ENCODE peak calls at places on chromosome X, in four cellular contexts. T is Panc1, F is fibroblast of pulmonary artery, L is dorsolateral prefrontal cortex. G is an unnamed sample.

GRCh38 chrX:149830192-149830873 is 48.6 kb downstream of the MAGEA9 start:
- DNase-seq in T (no peak), F (peak), L (no peak), G (peak)

GRCh38 chrX:131792789-131793462 is 230.2 kb upstream of the STK26 start:
- DNase-seq in T (peak), F (no peak), L (peak), G (peak)

GRCh38 chrX:109959356-109959871 is 43.5 kb upstream of the TMEM164 start:
- DNase-seq in T (no peak), F (no peak), L (no peak), G (no peak)

GRCh38 chrX:111039606-111040005 is 56.4 kb upstream of the PAK3 start:
- DNase-seq in T (no peak), F (no peak), L (no peak), G (peak)

GRCh38 chrX:37420179-37420578 is 71.0 kb downstream of the PRRG1 start:
- DNase-seq in T (no peak), F (no peak), L (no peak), G (no peak)

GRCh38 chrX:119093991-119094741 is 21.4 kb downstream of the CT47C1 start:
- DNase-seq in T (peak), F (no peak), L (no peak), G (peak)

GRCh38 chrX:48540015-48540350 is 469 bp downstream of the TBC1D25 start:
- DNase-seq in T (no peak), F (peak), L (peak), G (peak)

GRCh38 chrX:155938132-155938531 is 57.0 kb downstream of the VAMP7 start:
- DNase-seq in T (no peak), F (no peak), L (no peak), G (no peak)

GRCh38 chrX:2689773-2690666 is 1.1 kb upstream of the CD99 start:
- DNase-seq in T (no peak), F (no peak), L (no peak), G (no peak)

GRCh38 chrX:118973389-118974087 is 880 bp upstream of the LONRF3 start:
- DNase-seq in T (no peak), F (no peak), L (no peak), G (no peak)

GRCh38 chrX:67613366-67613765 is 69.5 kb downstream of the AR start:
- DNase-seq in T (no peak), F (peak), L (no peak), G (no peak)

GRCh38 chrX:69093960-69094935 is 71.0 kb downstream of the PJA1 start:
- DNase-seq in T (peak), F (peak), L (peak), G (peak)

GRCh38 chrX:136714626-136715599 is 65.8 kb downstream of the ARHGEF6 start:
- DNase-seq in T (no peak), F (no peak), L (no peak), G (no peak)

DNA sequence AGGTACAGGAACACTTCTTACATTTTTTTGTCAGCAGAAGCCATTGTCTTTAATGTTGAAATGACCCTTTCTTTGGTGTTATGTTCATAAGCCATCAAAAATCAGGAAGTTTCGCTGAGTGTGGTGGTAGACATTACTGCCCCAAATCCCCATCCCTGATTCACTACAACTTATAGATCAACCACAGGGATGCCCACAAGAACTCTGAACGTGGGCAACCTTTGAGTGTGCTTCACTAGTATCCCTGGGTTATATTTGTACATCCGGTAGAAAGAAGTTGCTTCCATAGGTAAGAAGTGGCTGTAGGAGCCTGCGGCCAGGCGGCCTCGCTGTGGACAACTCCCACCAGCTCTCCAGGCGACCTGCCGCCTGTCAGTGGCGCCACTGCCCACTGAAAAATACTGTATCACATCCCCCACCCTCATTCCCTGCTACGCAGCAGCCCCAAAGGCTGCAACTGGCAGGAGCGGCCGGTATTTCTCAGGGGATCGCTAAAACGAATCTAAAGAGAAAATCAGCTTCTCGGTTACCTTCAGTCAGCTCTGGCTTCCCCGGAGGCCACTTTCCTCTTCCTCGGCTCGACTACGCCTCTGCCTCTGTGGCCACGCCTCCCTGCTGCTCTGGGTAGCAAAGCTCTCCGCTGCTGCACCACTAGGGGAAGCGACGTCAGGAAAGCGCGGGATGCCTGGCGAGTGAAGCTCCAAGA is 13.9 kb upstream of the ETDC start:
- DNase-seq in T (no peak), F (peak), L (peak), G (peak)
- TF ChIP-seq CTCF in T (no peak), F (peak), L (no peak), G (peak)

DNA sequence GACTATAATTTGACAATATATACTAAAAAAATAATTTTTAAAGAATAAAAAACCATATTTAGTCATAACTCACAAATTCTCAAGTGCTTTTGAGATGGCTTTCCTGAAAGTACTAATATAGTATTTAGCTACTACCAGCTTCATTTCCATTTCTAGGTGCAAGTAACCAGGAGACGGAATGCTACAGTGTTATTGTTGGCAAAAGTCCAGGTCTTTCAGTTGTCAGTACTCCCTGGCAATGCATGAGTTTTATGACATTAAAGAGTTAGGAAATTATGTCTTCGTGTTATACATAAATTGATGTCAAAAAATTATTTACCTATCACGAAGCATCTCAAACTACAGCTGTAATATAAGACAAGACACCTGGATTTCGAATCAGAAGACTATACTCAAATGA is 45.0 kb downstream of the TMEM47 start:
- DNase-seq in T (no peak), F (peak), L (no peak), G (no peak)
- H3K4me3 ChIP-seq in T (no peak), F (no peak), L (no peak), G (no peak)

DNA sequence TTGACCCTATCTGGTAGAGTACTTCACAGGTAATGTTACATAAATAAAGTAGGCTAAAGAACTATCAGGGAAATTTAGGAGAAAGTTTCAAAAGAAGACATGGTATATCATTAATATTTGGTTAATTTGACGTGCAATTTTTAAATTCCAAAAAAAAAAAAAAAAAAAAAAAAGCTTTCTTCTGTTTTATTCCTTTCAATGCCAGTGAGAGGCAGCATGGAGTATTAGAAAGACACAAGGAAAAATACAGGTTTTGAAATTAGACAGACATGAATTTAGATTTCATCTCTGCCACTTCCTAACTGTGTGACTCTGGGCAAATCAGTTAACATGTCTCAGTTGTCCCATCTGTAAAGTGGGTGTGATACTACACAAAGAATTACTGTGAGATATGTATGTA is 132.6 kb downstream of the GPC3 start:
- DNase-seq in T (no peak), F (no peak), L (no peak), G (no peak)
- TF ChIP-seq CTCF in T (no peak), F (no peak), L (no peak), G (no peak)

DNA sequence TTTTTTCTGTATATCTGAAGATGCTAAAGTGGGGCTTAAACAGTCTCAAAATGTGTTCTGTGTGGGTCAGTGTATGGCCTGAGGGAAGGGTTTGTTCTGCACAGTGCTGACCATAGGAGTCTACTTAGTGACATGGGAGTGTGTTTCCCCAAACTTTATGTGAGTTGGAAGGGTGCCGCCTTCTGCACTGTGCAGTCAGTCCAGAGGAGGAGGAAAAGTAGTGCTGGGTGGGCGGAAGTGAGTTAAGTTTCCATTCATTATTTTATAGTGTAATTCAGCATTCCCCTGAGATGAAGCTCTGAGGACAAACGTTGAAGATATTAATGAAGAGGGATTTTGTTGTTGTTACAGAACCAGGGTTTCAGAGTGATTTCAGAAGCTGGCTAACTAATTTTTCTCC is 2.9 kb downstream of the CHST7 start:
- DNase-seq in T (no peak), F (peak), L (no peak), G (no peak)
- H3K4me3 ChIP-seq in T (peak), F (peak), L (peak), G (no peak)

DNA sequence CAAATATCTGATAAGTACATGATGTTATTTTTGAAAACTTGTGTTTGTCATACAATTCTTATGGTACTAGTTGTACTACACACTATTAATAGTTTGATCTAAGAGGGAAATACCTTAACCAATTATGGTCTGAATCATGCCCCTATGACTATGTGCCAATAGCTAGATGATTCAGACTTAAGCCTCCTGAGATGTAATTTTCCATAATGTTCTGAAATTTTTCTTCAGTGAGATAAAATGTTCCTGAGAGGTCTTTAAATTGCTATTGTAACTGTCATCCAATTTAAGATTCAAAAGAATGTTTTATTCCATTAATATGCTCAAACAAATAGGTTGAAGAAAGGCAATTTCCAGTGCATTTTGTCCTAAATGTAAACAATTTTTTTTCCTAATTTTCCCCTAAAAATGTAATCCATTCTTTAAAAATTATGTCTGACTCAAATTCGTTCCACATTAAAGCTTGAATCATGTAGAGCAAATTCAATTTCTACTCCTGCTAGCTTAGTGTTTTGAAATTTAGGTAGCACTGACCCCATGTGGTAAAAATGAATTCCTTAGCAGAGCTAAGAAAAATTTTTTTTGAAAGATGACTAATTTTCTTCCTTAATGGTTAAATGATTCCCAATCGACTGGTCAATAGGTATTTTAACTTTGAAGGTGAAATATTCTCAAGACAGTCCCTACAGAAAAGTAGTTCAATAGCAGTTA is 49.1 kb downstream of the APOOL start:
- DNase-seq in T (peak), F (peak), L (no peak), G (peak)
- TF ChIP-seq CTCF in T (peak), F (peak), L (peak), G (peak)

GRCh38 chrX:16517206-16517605 is 132.8 kb upstream of the S100G start:
- DNase-seq in T (no peak), F (no peak), L (no peak), G (no peak)
- H3K4me3 ChIP-seq in T (no peak), F (no peak), L (no peak), G (no peak)

GRCh38 chrX:41558531-41558930 is 111.4 kb downstream of the NYX start:
- DNase-seq in T (no peak), F (peak), L (no peak), G (peak)
- TF ChIP-seq CTCF in T (peak), F (peak), L (peak), G (peak)

DNA sequence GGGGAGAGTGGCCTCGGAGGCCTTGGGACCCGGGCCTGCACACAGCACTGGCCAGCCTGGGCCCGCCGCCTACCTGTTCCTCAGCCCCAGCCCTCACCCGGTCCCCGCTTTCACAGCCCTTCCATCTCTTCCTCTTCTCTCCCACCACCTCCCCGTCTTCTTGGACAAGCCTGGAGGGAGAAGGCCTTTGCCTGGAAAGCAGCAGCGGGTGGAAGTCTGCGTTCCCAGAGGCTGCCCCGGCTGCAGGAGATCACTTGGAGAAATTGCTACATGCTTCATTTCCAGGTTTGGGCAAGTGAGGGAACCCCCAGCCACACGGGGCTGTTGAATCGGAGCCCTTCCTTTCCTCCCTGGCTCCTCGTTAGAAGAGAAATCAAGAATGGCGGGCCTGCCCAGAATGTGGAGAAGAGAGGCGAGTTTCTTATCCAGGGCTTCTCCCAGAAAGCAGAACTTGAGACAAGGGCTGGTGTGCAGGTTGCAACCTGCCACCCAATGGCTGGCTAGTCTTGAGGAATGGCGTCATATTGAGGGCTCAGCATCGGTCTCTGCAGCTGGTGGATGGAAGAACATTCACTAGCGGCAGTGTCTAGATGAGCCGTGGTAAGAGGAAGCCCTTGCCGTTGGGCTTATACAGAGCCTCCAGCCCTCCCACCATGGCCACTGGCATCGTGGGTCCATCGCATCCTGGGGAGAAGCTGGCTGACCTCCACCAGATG is 1.2 kb upstream of the PDZD4 start:
- DNase-seq in T (no peak), F (no peak), L (no peak), G (no peak)
- H3K4me3 ChIP-seq in T (no peak), F (no peak), L (no peak), G (no peak)

G was measured in astrocyte of the spinal cord.